ENCODE peak calls at places on chromosome 17, in seven cellular contexts. E, U, H, Z, K, O and F are unnamed samples.

GRCh38 chr17:75637561-75637960 is 4.3 kb downstream of the SMIM5 start:
- DNase-seq in E (peak), U (no peak), H (no peak), Z (no peak), K (no peak), O (no peak), F (no peak)

GRCh38 chr17:3795758-3796102 is 5.3 kb downstream of the ITGAE start:
- DNase-seq in E (no peak), U (no peak), H (no peak), Z (peak), K (no peak), O (no peak), F (no peak)

GRCh38 chr17:53628011-53628410 is 194.7 kb upstream of the KIF2B start:
- DNase-seq in E (no peak), U (no peak), H (no peak), Z (no peak), K (no peak), O (peak), F (no peak)

GRCh38 chr17:81832608-81833159 is 407 bp downstream of the MCRIP1 start:
- DNase-seq in E (no peak), U (peak), H (peak), Z (no peak), K (no peak), O (no peak), F (no peak)

GRCh38 chr17:79628861-79629547 is 18.2 kb upstream of the RBFOX3 start:
- DNase-seq in E (peak), U (peak), H (no peak), Z (peak), K (peak), O (no peak), F (no peak)

GRCh38 chr17:50059256-50059655 is 3.3 kb downstream of the ITGA3 start:
- DNase-seq in E (peak), U (no peak), H (no peak), Z (no peak), K (no peak), O (no peak), F (no peak)

GRCh38 chr17:14833201-14833773 is 431.8 kb downstream of the PMP22 start:
- DNase-seq in E (no peak), U (no peak), H (no peak), Z (no peak), K (no peak), O (peak), F (no peak)

GRCh38 chr17:28949185-28950016 is 1.9 kb downstream of the PHF12 start:
- DNase-seq in E (peak), U (peak), H (peak), Z (peak), K (peak), O (no peak), F (peak)

GRCh38 chr17:31581022-31581483 is 189.6 kb downstream of the RAB11FIP4 start:
- DNase-seq in E (peak), U (peak), H (peak), Z (peak), K (peak), O (peak), F (no peak)

GRCh38 chr17:32516450-32516849 is 29.7 kb downstream of the CDK5R1 start:
- DNase-seq in E (no peak), U (no peak), H (no peak), Z (peak), K (no peak), O (no peak), F (no peak)

GRCh38 chr17:19672009-19672837 is 23.7 kb downstream of the ALDH3A2 start:
- DNase-seq in E (peak), U (peak), H (no peak), Z (no peak), K (peak), O (peak), F (peak)

GRCh38 chr17:1606352-1606985 is 22.2 kb downstream of the SLC43A2 start:
- DNase-seq in E (no peak), U (no peak), H (no peak), Z (no peak), K (no peak), O (no peak), F (no peak)

GRCh38 chr17:2510559-2510958 is 1.1 kb downstream of the METTL16 start:
- DNase-seq in E (no peak), U (no peak), H (no peak), Z (no peak), K (no peak), O (no peak), F (peak)

GRCh38 chr17:1764274-1764673 is 2.4 kb downstream of the SERPINF1 start:
- DNase-seq in E (peak), U (peak), H (peak), Z (peak), K (peak), O (peak), F (peak)

GRCh38 chr17:80364091-80364691 is 50.8 kb upstream of the ENDOV start:
- DNase-seq in E (no peak), U (no peak), H (peak), Z (peak), K (peak), O (no peak), F (no peak)

GRCh38 chr17:1485748-1486376 is 6.6 kb downstream of the MYO1C start:
- DNase-seq in E (peak), U (peak), H (peak), Z (peak), K (peak), O (peak), F (no peak)

GRCh38 chr17:52079496-52079895 is 79.0 kb downstream of the CA10 start:
- DNase-seq in E (no peak), U (no peak), H (no peak), Z (no peak), K (no peak), O (no peak), F (no peak)

GRCh38 chr17:5234645-5235576 is at the start of gene SCIMP:
- DNase-seq in E (no peak), U (peak), H (no peak), Z (peak), K (peak), O (no peak), F (peak)

GRCh38 chr17:55420776-55421178 is 858 bp downstream of the MMD start:
- DNase-seq in E (peak), U (peak), H (peak), Z (peak), K (peak), O (no peak), F (peak)

GRCh38 chr17:2266045-2266864 is 37.3 kb downstream of the SMG6 start:
- DNase-seq in E (peak), U (peak), H (no peak), Z (no peak), K (no peak), O (no peak), F (no peak)

GRCh38 chr17:17117923-17118322 is 75.7 kb downstream of the MPRIP start:
- DNase-seq in E (no peak), U (no peak), H (no peak), Z (no peak), K (peak), O (no peak), F (no peak)

GRCh38 chr17:66964083-66964771 is at the start of gene CACNG4:
- DNase-seq in E (no peak), U (no peak), H (no peak), Z (no peak), K (no peak), O (no peak), F (no peak)

GRCh38 chr17:5078106-5079028 is at the start of gene ZFP3:
- DNase-seq in E (peak), U (peak), H (peak), Z (peak), K (peak), O (peak), F (peak)

GRCh38 chr17:71438631-71439146 is 682.1 kb upstream of the SOX9 start:
- DNase-seq in E (no peak), U (no peak), H (no peak), Z (no peak), K (no peak), O (peak), F (no peak)

GRCh38 chr17:49969134-49969759 is at the start of gene DLX4:
- DNase-seq in E (no peak), U (no peak), H (no peak), Z (no peak), K (no peak), O (no peak), F (peak)

GRCh38 chr17:15955793-15956541 is 11.0 kb downstream of the ADORA2B start:
- DNase-seq in E (no peak), U (no peak), H (no peak), Z (peak), K (no peak), O (no peak), F (no peak)

GRCh38 chr17:17484451-17484899 is 7.7 kb downstream of the MED9 start:
- DNase-seq in E (no peak), U (no peak), H (no peak), Z (no peak), K (no peak), O (peak), F (no peak)

GRCh38 chr17:56834380-56835258 is 668 bp downstream of the DGKE start:
- DNase-seq in E (peak), U (peak), H (peak), Z (peak), K (peak), O (peak), F (peak)

GRCh38 chr17:33140413-33141099 is 148.9 kb downstream of the SPACA3 start:
- DNase-seq in E (no peak), U (no peak), H (no peak), Z (no peak), K (no peak), O (no peak), F (no peak)

GRCh38 chr17:61306003-61306402 is 93.6 kb upstream of the TBX2 start:
- DNase-seq in E (no peak), U (no peak), H (no peak), Z (no peak), K (no peak), O (no peak), F (no peak)

GRCh38 chr17:39027037-39027436 is 59.8 kb upstream of the FBXO47 start:
- DNase-seq in E (peak), U (peak), H (peak), Z (peak), K (peak), O (no peak), F (peak)

GRCh38 chr17:70184770-70185169 is 15.4 kb downstream of the KCNJ2 start:
- DNase-seq in E (no peak), U (peak), H (no peak), Z (no peak), K (no peak), O (peak), F (no peak)

GRCh38 chr17:71286625-71287024 is 834.2 kb upstream of the SOX9 start:
- DNase-seq in E (no peak), U (no peak), H (no peak), Z (no peak), K (no peak), O (no peak), F (no peak)

GRCh38 chr17:57956311-57957119 is 1.3 kb upstream of the CUEDC1 start:
- DNase-seq in E (peak), U (peak), H (no peak), Z (peak), K (no peak), O (no peak), F (no peak)

GRCh38 chr17:57955183-57955952 is at the start of gene CUEDC1:
- DNase-seq in E (peak), U (peak), H (peak), Z (peak), K (peak), O (peak), F (peak)

GRCh38 chr17:57953219-57953618 is 2.0 kb downstream of the CUEDC1 start:
- DNase-seq in E (no peak), U (no peak), H (no peak), Z (peak), K (no peak), O (no peak), F (no peak)

GRCh38 chr17:57953703-57954420 is 1.4 kb downstream of the CUEDC1 start:
- DNase-seq in E (no peak), U (no peak), H (no peak), Z (peak), K (no peak), O (no peak), F (no peak)

DNA sequence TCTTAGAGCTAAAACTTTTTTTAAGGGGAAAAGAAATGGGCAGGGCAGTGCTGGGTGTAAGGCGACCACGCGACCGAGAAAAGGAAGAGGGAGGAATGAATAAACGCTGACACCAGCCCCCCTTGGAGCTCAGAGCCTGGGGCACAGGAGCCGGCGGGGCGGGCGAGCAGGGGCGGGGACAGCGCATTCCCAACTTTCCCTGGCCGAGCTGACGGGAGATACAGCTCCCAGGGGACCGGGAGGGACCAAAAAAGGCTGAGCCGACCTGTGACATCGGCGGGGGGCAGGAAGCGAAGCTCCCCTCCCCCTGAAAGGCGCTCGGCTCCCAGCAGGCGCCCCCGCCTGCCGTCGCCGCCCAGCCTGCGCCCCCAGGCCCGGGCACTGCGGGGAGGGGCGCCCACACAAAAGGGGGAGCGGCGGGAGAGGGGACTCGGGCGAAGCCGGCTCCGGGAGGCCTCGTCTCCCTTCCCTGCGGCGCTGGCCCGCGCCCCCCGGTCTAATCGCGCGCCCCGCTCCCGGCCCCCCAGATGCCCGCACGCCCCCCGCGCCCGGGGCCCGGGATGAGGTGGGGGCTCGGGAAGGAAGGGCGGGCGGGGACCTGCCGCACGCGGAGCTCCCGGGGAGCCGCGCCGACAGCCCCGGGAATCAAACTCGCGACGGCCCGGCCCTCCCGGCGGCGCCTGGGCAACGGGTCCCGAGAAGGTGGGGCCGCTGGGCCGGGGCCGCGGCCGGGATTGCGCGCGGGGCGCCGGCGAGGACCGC is 610 bp downstream of the CUEDC1 start:
- DNase-seq in E (peak), U (no peak), H (peak), Z (peak), K (peak), O (peak), F (peak)
- TF ChIP-seq POLR2A in E (no peak), U (no peak), H (no peak), Z (peak), K (no peak), O (no peak), F (no peak)

DNA sequence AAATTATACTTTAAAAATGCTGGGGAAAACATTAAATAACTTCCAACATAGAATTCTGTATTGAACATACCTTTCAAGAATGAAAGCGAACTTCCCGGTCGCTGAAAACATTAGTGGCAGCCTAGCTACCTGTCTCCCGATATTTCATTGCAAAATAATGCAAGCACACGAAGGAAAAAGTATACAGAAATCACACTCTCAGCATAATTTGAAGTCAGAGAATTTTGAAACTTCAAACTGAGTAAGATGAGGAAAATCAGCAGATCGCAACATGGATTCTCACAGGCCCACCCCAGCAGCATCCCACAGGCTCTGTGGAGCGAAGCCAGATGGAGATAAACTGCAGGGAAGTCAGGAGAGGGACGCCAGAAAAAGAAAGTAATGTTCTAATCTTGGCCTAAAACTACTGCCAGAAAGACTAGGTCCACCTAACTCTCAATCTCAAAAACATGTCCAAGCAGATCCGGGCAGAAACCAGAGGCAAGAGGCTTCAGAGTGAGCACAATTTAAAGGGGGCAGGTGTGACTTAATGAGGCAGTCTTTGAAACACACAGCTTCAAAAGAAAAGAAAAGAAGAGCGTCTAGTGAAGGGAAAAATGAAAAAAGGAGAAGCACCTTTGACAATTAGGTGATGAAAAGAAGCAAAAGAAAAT is 4.8 kb upstream of the GOSR1 start:
- DNase-seq in E (no peak), U (no peak), H (no peak), Z (no peak), K (no peak), O (no peak), F (no peak)
- H3K4me3 ChIP-seq in E (no peak), U (no peak), H (no peak), Z (no peak), K (no peak), O (no peak), F (no peak)

GRCh38 chr17:40068584-40068916 is 5.8 kb downstream of the THRA start:
- DNase-seq in E (no peak), U (no peak), H (no peak), Z (no peak), K (no peak), O (no peak), F (no peak)
- TF ChIP-seq POLR2A in E (no peak), U (no peak), H (no peak), Z (no peak), K (no peak), O (no peak), F (no peak)

DNA sequence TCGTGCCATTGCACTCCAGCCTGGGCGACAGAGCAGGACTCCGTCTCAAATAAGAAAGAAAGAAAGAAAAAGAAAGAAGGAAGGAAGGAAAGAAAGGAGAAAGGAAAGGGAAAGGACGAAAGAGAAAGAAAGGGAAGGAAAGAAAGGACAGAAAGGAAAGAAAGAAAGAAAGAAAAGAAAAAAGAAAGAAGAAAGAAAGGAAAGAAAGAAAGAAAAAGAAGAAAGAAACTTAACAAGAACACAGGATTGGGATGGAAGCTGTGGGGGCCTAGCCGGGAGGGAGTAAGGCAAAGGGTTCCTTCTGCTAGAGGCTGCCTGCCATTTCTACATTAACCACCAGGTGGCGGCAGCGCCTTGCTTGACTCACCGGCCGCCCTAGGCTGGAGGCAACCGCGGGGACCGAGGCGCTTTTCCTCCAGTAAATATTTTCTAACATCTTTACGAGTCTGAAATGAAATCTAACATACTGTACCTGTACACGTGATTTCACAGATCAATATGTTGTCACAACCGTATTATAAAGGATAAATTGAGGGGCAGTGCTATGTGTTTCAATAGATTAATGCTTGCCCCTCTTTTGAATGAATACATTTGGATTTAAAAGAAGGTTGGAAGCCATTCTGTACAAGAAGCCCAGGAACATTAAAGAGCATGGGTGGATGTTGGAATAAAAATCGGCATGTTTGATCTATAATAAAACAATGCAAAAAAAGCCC is 6.1 kb downstream of the GJD3 start:
- DNase-seq in E (peak), U (peak), H (peak), Z (peak), K (peak), O (peak), F (peak)
- H3K4me3 ChIP-seq in E (no peak), U (no peak), H (no peak), Z (no peak), K (no peak), O (no peak), F (no peak)

DNA sequence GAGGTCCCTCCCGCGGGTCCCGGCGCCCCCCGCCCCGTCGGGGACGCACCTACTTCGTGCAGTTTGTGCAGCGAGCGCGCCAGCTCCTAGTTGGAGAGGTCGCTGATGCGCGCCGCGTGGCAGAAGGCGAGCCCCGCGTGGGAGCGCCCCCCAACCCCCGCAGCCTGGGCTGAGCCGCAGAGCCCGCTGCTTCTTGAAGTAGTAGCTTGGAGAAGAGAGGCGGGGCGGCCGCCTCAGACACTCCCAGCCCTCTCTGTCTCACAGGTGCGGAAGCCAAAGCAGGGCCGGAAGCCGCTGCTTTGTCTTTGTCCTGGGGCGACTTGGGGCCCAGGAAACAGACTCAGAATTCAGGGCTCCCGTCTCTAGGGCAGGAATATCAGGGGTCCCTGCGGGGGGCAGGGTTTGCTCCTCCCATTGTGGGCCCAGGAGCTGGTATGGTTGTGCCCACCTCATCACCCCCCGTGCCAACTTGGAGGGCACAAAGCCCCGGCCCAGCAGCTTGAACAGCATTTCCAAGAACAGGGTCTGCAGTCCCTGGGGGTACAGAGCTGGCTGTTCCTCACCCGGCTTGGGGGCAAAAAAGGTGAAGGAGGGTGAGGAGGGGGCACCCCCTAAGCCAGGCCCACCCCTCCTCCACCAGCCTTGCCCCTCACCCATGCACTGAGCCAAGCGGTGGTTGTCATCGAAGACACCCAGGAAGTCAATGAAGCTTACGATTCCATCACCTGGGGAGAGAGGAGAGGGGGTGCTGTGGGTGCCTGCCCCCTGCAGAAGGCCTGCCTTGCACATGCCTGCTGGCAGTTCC is 13.6 kb downstream of the SPATA32 start:
- DNase-seq in E (peak), U (peak), H (no peak), Z (no peak), K (no peak), O (no peak), F (no peak)
- TF ChIP-seq POLR2A in E (no peak), U (peak), H (no peak), Z (no peak), K (no peak), O (no peak), F (no peak)